ENCODE peak calls at places on chromosomes 16 and 17, in four cellular contexts. I is GM23338, M is right lobe of liver, R is adipocyte. H is an unnamed sample.

GRCh38 chr17:58373923-58374322 is 21.9 kb upstream of the SUPT4H1 start:
- DNase-seq in R (no peak), I (no peak), M (no peak), H (no peak)

GRCh38 chr16:8585942-8586341 is 4.4 kb downstream of the TMEM114 start:
- DNase-seq in R (no peak), M (no peak), I (no peak), H (no peak)

GRCh38 chr17:30379303-30380105 is 777 bp downstream of the CPD start:
- DNase-seq in M (peak; percentile 57), I (peak; percentile 36), R (peak; percentile 41), H (peak; percentile 79)

GRCh38 chr16:14525021-14525420 is 105.0 kb downstream of the PARN start:
- DNase-seq in I (no peak), M (no peak), R (no peak), H (no peak)

GRCh38 chr17:28807925-28808641 is 34.5 kb downstream of the FAM222B start:
- DNase-seq in R (peak; percentile 86), M (peak; percentile 43), I (no peak), H (no peak)

GRCh38 chr16:20347666-20348364 is 4.7 kb downstream of the UMOD start:
- DNase-seq in M (no peak), R (no peak), I (no peak), H (no peak)

GRCh38 chr17:82804442-82805191 is 35.2 kb downstream of the ZNF750 start:
- DNase-seq in I (no peak), M (no peak), R (no peak), H (no peak)

GRCh38 chr17:14926526-14927122 is 338.5 kb downstream of the PMP22 start:
- DNase-seq in I (peak; percentile 86), M (peak; percentile 59), R (peak; percentile 93), H (peak; percentile 66)

GRCh38 chr16:27977966-27978365 is 85.5 kb downstream of the GSG1L start:
- DNase-seq in R (no peak), I (no peak), M (peak; percentile 20), H (no peak)

GRCh38 chr16:53780051-53780450 is 76.1 kb downstream of the FTO start:
- DNase-seq in M (no peak), I (no peak), R (no peak), H (no peak)

GRCh38 chr16:50102046-50102756 is 36.4 kb downstream of the HEATR3 start:
- DNase-seq in I (no peak), R (peak; percentile 72), M (no peak), H (no peak)

GRCh38 chr17:62675260-62675659 is 47.8 kb downstream of the MRC2 start:
- DNase-seq in R (no peak), M (no peak), I (no peak), H (no peak)

GRCh38 chr17:62674841-62675240 is 47.4 kb downstream of the MRC2 start:
- DNase-seq in M (no peak), I (no peak), R (no peak), H (no peak)

GRCh38 chr17:62675701-62676100 is 48.2 kb downstream of the MRC2 start:
- DNase-seq in M (no peak), R (no peak), I (no peak), H (no peak)

GRCh38 chr17:62673614-62674362 is 46.3 kb downstream of the MRC2 start:
- DNase-seq in M (no peak), I (no peak), R (no peak), H (no peak)

DNA sequence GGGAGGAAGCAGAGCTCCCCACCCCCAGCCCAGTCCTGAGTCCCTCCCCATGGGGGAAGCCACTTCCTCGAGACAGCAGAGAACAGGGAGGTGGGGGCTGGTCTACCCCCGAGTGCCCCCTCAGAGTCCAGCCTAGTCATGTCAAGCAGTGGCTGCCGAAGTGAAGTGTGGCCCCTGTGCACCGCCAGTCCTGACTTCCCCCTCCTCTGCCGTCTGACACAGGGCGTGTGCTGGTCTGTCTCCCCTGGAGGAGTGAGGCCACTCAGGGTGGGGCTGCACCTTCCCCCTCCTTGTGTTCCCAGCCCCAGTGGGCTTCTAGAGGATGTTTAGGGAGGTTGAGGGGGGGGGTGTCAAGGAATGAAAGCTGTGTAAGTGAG is 46.9 kb downstream of the MRC2 start:
- DNase-seq in M (no peak), I (no peak), R (no peak), H (no peak)
- H3K4me3 ChIP-seq in M (no peak overlapping the region), I (no peak overlapping the region), R (no peak overlapping the region), H (no peak overlapping the region)

DNA sequence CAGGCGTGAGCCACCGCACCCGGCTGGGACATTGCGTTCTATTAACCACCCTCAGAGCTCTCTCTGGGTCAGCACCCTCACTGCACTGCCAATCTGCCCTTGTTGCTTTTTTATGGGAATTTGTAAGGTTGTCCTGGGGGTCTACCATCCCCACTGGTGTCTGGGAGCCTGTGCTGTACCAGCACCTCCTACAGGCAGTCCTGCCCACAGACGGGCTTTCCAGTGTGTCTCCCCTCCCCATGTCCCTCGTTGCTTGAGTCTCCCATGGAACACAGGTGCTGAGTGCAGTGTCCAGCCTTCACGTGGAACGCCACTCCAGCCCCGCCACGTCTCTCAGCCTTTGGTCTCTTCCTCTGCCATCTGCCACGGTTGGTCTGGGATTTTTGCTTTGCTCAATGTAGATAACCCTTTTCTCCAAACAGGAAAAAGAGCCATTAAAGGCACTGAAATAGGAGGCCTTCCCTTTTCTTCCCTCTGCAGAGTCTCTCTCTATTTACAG is 68.0 kb upstream of the CBX4 start:
- DNase-seq in I (no peak), R (no peak), M (no peak), H (no peak)
- H3K27me3 ChIP-seq in I (no peaks in the 10 kb centered on the region), R (peaks cover 65% of the 10 kb centered on the region), M (no peaks in the 10 kb centered on the region), H (no peaks in the 10 kb centered on the region)

GRCh38 chr16:66521227-66521626 is 28.7 kb downstream of the TK2 start:
- DNase-seq in I (no peak), R (no peak), M (peak; percentile 50), H (no peak)

GRCh38 chr16:66523861-66524354 is 26.0 kb downstream of the TK2 start:
- DNase-seq in R (no peak), I (no peak), M (peak; percentile 49), H (no peak)

GRCh38 chr16:66520406-66521194 is 29.3 kb downstream of the TK2 start:
- DNase-seq in M (peak; percentile 64), R (no peak), I (no peak), H (no peak)

GRCh38 chr16:66522816-66523590 is 26.9 kb downstream of the TK2 start:
- DNase-seq in R (no peak), M (peak; percentile 39), I (no peak), H (no peak)

GRCh38 chr16:66521951-66522771 is 27.8 kb downstream of the TK2 start:
- DNase-seq in R (peak; percentile 37), M (peak; percentile 67), I (no peak), H (no peak)
- H3K4me1 ChIP-seq in R (peaks cover 31% of the 10 kb centered on the region), M (peaks cover 12% of the 10 kb centered on the region), I (no peaks in the 10 kb centered on the region), H (peaks cover 9% of the 10 kb centered on the region)

DNA sequence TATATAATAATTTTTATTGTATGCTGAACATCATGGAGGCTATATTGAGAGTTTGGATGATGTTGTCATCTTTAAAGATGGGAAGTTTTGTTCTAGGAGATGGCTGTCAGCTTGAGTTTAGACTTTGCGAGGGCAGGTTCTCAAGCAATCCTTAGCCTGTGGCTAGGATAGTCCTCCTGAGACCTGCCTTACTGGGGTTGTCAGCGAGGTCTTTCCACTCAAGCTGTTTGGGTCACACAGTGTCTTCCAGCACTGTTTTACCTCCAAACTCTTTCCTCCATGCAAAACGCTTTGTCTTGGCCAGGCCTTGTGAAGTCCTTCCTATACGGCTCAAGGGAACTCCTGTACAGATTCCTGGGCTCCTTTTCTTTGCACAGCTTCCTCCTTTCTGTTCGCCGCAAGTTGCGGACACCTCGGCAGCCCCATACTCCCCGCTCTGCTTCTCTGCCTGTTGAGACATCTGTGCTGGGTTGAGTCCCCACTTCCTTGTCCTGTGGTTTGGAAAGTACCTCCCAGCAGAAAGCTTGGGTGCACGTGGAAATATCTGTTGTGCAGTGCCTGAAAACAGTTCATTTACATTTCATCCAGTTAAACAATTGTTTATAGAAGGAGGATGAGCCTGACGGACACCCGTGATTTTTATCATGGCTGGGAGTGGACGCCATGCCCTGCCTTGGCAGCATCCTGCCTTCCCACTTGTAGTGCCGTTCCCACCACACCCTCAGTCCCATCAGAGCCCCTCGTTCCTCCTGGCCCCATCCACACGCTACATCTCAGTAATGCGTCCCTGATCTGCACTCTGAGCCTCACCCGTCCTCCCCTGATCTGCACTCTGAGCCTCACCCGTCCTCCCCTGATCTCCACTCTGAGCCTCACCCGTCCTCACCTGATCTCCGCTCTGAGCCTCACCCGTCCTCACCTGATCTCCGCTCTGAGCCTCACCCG is 55.0 kb upstream of the CBFA2T3 start:
- DNase-seq in M (no peak), R (no peak), I (no peak), H (no peak)
- H3K4me3 ChIP-seq in M (no peak overlapping the region), R (no peak overlapping the region), I (no peak overlapping the region), H (no peak overlapping the region)

GRCh38 chr16:67087803-67088202 is 21.9 kb upstream of the PHAF1 start:
- DNase-seq in I (no peak), R (no peak), M (no peak), H (no peak)
- H3K27me3 ChIP-seq in I (no peaks in the 10 kb centered on the region), R (no peaks in the 10 kb centered on the region), M (no peaks in the 10 kb centered on the region), H (no peaks in the 10 kb centered on the region)

GRCh38 chr17:38509008-38509771 is 80.9 kb downstream of the ARHGAP23 start:
- DNase-seq in R (peak; percentile 93), I (peak; percentile 99), M (peak; percentile 61), H (peak; percentile 78)

GRCh38 chr17:38512473-38513058 is 84.3 kb downstream of the ARHGAP23 start:
- DNase-seq in M (no peak), I (peak; percentile 32), R (no peak), H (no peak)

GRCh38 chr17:38510424-38511125 is 82.3 kb downstream of the ARHGAP23 start:
- DNase-seq in M (no peak), R (peak; percentile 66), I (peak; percentile 82), H (no peak)

GRCh38 chr17:38509772-38510423 is 81.6 kb downstream of the ARHGAP23 start:
- DNase-seq in M (no peak), I (peak; percentile 75), R (no peak), H (no peak)

DNA sequence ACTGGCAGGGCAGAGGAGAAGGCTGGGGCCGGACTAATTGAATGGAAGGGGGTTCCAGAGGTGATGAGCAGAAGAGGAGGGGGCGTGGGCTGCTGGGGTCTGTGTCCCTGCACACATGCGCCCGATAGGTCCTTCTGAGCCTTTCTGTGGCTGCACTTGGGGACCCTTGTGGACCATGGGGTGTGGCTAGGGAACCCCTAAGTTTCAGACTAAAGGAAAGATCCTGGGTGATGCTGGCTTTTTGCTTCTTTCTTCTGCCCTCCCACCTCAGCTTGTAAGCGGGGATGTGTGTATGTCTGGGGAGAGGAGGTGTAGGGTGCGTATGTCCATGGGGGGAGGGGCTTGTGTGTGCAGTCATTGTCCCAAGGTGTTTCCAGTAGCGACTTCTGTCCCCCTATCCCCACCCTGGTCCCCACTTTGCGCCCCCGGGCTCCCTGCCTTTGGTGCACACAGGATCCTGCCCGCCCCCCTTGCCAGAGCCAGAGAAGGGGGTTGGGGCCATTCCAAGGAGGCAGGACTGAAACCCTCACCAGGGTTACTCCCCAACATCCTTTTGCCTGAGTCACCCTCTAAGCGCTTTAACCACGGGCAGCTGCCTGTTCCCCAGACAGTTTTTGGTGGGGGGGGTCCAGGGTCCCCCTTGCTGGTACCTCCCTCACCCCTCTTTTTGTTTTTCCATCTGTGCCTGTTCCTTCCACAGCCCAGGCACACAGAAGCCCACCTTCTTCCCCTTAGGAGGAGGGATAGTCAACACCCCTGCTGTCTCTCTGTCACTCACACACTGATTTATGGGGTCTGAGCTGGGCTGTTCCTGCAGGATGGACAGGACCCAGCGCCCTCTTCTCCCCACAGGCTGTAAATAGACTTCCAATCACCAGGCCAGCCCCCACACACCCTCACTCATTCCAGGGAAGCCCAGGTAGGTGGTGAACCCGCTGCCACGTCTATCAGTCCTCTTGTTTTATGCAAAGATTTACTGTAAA is 83.2 kb downstream of the ARHGAP23 start:
- DNase-seq in I (peak; percentile 52), R (peak; percentile 60), M (no peak), H (no peak)
- H3K4me1 ChIP-seq in I (peaks cover 31% of the 10 kb centered on the region), R (peaks cover 11% of the 10 kb centered on the region), M (no peaks in the 10 kb centered on the region), H (no peaks in the 10 kb centered on the region)

H was measured in pancreas.